ENCODE peak calls at places on chromosomes 11 and 22, in ten cellular contexts. D is colonic mucosa, O is left ventricle myocardium inferior, B is mammary epithelial cell, U is tibial nerve, R is RWPE2, Q is IMR-90, J is esophagus squamous epithelium, M is H9, Z is adrenal gland. H is an unnamed sample.

GRCh38 chr11:128471138-128471661 is 116.2 kb downstream of the ETS1 start:
- DNase-seq in Z (no peak), O (no peak), R (no peak), Q (no peak), J (no peak), B (no peak), D (no peak), M (no peak), U (no peak), H (no peak)

GRCh38 chr11:65083134-65083833 is 556 bp downstream of the CDCA5 start:
- DNase-seq in U (no peak), J (no peak), D (no peak), R (no peak), B (no peak), O (no peak), M (no peak), Q (no peak), Z (no peak), H (no peak)

GRCh38 chr22:39148727-39149535 is 3.5 kb downstream of the CBX7 start:
- DNase-seq in J (no peak), Z (peak; percentile 37), O (peak; percentile 65), U (peak; percentile 80), R (no peak), B (no peak), M (peak; percentile 90), Q (no peak), D (peak; percentile 50), H (peak; percentile 50)

GRCh38 chr11:43508511-43508918 is 149.8 kb downstream of the TTC17 start:
- DNase-seq in R (no peak), O (no peak), D (no peak), B (peak; percentile 77), J (no peak), M (no peak), U (no peak), Q (peak; percentile 61), Z (no peak), H (no peak)

GRCh38 chr11:10670099-10670498 is 23.5 kb downstream of the IRAG1 start:
- DNase-seq in Q (no peak), B (no peak), O (no peak), Z (no peak), J (no peak), R (no peak), U (no peak), D (no peak), M (no peak), H (no peak)

GRCh38 chr11:47979378-47980092 is 824 bp upstream of the PTPRJ start:
- DNase-seq in B (no peak), U (no peak), Z (no peak), M (peak; percentile 75), O (no peak), D (no peak), Q (no peak), J (no peak), R (no peak), H (no peak)

GRCh38 chr11:120516461-120517389 is 5.2 kb downstream of the GRIK4 start:
- DNase-seq in B (no peak), M (no peak), O (no peak), D (no peak), R (no peak), Q (no peak), Z (no peak), J (no peak), U (no peak), H (no peak)

GRCh38 chr11:45154276-45154675 is 7.8 kb downstream of the PRDM11 start:
- DNase-seq in J (no peak), Z (no peak), O (no peak), B (no peak), M (no peak), Q (no peak), U (no peak), R (no peak), D (peak; percentile 12), H (peak; percentile 7)

GRCh38 chr11:2142300-2142759 is 3.1 kb upstream of the IGF2 start:
- DNase-seq in M (no peak), Q (peak; percentile 30), Z (no peak), O (no peak), D (no peak), U (no peak), R (no peak), J (no peak), B (peak; percentile 58), H (no peak)

GRCh38 chr11:2143652-2144548 is 4.7 kb upstream of the IGF2 start:
- DNase-seq in B (peak; percentile 40), R (no peak), D (no peak), Z (no peak), O (no peak), Q (no peak), J (no peak), M (no peak), U (no peak), H (no peak)

GRCh38 chr11:2146051-2146450 is 6.9 kb upstream of the IGF2 start:
- DNase-seq in J (no peak), D (no peak), U (no peak), M (no peak), Q (no peak), Z (no peak), O (no peak), R (no peak), B (no peak), H (no peak)

GRCh38 chr11:2142762-2143202 is 3.6 kb upstream of the IGF2 start:
- DNase-seq in M (no peak), R (no peak), J (no peak), Z (no peak), U (no peak), B (peak; percentile 89), D (no peak), Q (peak; percentile 52), O (no peak), H (no peak)

DNA sequence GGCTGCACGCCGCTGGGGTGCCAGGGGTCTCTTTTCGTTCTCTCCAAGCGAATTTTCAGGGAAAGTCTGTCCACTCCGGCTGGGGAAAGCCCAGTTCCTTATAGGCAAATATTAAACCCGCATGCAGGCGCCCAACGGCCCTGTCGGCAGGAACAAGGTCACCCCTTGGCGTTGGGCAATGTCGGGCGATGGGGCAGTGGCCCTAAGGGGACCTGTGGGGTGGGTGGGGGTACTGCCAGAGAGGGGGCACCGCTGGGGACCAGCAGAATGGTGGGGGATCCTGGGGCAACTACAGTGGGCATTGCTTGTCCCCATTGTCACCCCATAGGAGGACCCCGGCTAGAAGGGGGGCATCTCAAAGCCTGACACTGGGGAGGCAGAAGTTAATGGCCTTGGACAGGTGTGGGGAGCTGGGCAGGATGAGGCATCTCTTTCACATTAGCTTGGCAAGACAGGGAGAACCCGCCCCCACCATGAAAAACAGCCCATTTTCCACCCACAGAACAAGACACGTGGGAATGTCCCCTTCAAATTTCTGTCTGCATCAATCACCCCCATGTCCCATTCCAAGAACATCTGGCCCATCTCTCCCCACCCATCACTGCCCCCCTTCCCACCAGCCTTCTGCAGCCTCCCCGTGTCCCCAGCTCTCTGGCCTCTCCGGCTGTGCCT is 5.5 kb upstream of the IGF2 start:
- DNase-seq in R (no peak), M (no peak), Q (no peak), D (no peak), U (no peak), B (no peak), J (no peak), O (no peak), Z (no peak), H (no peak)
- H3K27me3 ChIP-seq in R (peaks cover 98% of the 10 kb centered on the region), M (peaks cover 84% of the 10 kb centered on the region), Q (peaks cover 97% of the 10 kb centered on the region), D (peaks cover 71% of the 10 kb centered on the region), U (peaks cover 6% of the 10 kb centered on the region), B (peaks cover 81% of the 10 kb centered on the region), J (peaks cover 100% of the 10 kb centered on the region), O (peaks cover 100% of the 10 kb centered on the region), Z (peaks cover 62% of the 10 kb centered on the region), H (no peaks in the 10 kb centered on the region)

GRCh38 chr11:70067036-70067435 is 11.1 kb upstream of the ANO1 start:
- DNase-seq in D (peak; percentile 10), Z (no peak), O (no peak), R (peak; percentile 19), B (no peak), J (no peak), M (no peak), Q (no peak), U (no peak), H (no peak)

GRCh38 chr11:70065318-70066135 is 12.6 kb upstream of the ANO1 start:
- DNase-seq in B (no peak), D (peak; percentile 13), U (no peak), Z (no peak), Q (no peak), R (peak; percentile 42), O (no peak), J (no peak), M (peak; percentile 20), H (no peak)

GRCh38 chr11:70067591-70068341 is 10.4 kb upstream of the ANO1 start:
- DNase-seq in M (peak; percentile 68), U (no peak), Z (no peak), D (peak; percentile 16), Q (no peak), O (no peak), B (peak; percentile 60), R (peak; percentile 44), J (no peak), H (no peak)

GRCh38 chr11:70066136-70066520 is 12.0 kb upstream of the ANO1 start:
- DNase-seq in Z (no peak), D (no peak), O (no peak), M (peak; percentile 19), R (no peak), J (no peak), U (no peak), Q (no peak), B (no peak), H (no peak)

GRCh38 chr11:70066628-70067027 is 11.5 kb upstream of the ANO1 start:
- DNase-seq in M (peak; percentile 21), O (no peak), R (peak; percentile 35), B (no peak), D (peak; percentile 10), Z (no peak), Q (no peak), U (no peak), J (no peak), H (no peak)
- H3K27ac ChIP-seq in M (no peak overlapping the region), O (no peak overlapping the region), R (no peak overlapping the region), B (no peak overlapping the region), D (no peak overlapping the region), Z (no peak overlapping the region), Q (no peak overlapping the region), U (no peak overlapping the region), J (no peak overlapping the region), H (no peak overlapping the region)

GRCh38 chr11:125348141-125348651 is 147.9 kb downstream of the FEZ1 start:
- DNase-seq in R (no peak), O (no peak), J (no peak), M (no peak), D (no peak), Z (no peak), U (no peak), B (no peak), Q (no peak), H (no peak)
- H3K27me3 ChIP-seq in R (no peaks in the 10 kb centered on the region), O (no peaks in the 10 kb centered on the region), J (peaks cover 13% of the 10 kb centered on the region), M (no peaks in the 10 kb centered on the region), D (no peaks in the 10 kb centered on the region), Z (no peaks in the 10 kb centered on the region), U (no peaks in the 10 kb centered on the region), B (no peaks in the 10 kb centered on the region), Q (no peaks in the 10 kb centered on the region), H (no peaks in the 10 kb centered on the region)

GRCh38 chr22:48499456-48500425 is 1327.9 kb downstream of the BRD1 start:
- DNase-seq in D (no peak), J (no peak), O (no peak), R (no peak), Q (no peak), B (no peak), Z (no peak), U (no peak), M (no peak), H (no peak)

GRCh38 chr22:48498526-48499331 is 1328.9 kb downstream of the BRD1 start:
- DNase-seq in Z (no peak), M (no peak), B (no peak), J (no peak), R (no peak), Q (no peak), U (no peak), O (no peak), D (no peak), H (no peak)

GRCh38 chr22:48501231-48501750 is 1326.4 kb downstream of the BRD1 start:
- DNase-seq in Q (no peak), Z (no peak), D (no peak), J (no peak), O (no peak), M (no peak), B (no peak), U (no peak), R (no peak), H (no peak)

GRCh38 chr22:48503035-48503625 is 1324.5 kb downstream of the BRD1 start:
- DNase-seq in R (no peak), B (no peak), Q (no peak), O (no peak), U (no peak), Z (no peak), D (no peak), M (no peak), J (no peak), H (no peak)

GRCh38 chr22:48500481-48501230 is 1327.0 kb downstream of the BRD1 start:
- DNase-seq in M (peak; percentile 55), D (no peak), Q (no peak), R (no peak), B (no peak), O (no peak), U (no peak), Z (no peak), J (no peak), H (no peak)
- H3K27ac ChIP-seq in M (no peak overlapping the region), D (no peak overlapping the region), Q (no peak overlapping the region), R (no peak overlapping the region), B (no peak overlapping the region), O (no peak overlapping the region), U (no peak overlapping the region), Z (no peak overlapping the region), J (no peak overlapping the region), H (no peak overlapping the region)